ENCODE peak calls at places on chromosomes 6 and 20, in nine cellular contexts. One of them, this sample, is unnamed.

GRCh38 chr20:25237610-25238318 is 10.1 kb upstream of the PYGB start:
- DNase-seq in astrocyte of the spinal cord: peak
- DNase-seq in foreskin fibroblast: peak
- DNase-seq in brain microvascular endothelial cell: peak
- DNase-seq in ovary: no peak
- DNase-seq in bronchial epithelial cell: peak
- DNase-seq in neural progenitor cell: no peak
- DNase-seq in AG04450: peak
- DNase-seq in upper lobe of right lung: no peak
- DNase-seq in this sample: peak

GRCh38 chr20:22924036-22924737 is 110.9 kb upstream of the SSTR4 start:
- DNase-seq in ovary: peak
- DNase-seq in upper lobe of right lung: no peak
- DNase-seq in astrocyte of the spinal cord: no peak
- DNase-seq in bronchial epithelial cell: peak
- DNase-seq in foreskin fibroblast: no peak
- DNase-seq in neural progenitor cell: no peak
- DNase-seq in AG04450: no peak
- DNase-seq in brain microvascular endothelial cell: no peak
- DNase-seq in this sample: no peak

GRCh38 chr20:699811-700338 is 24.3 kb upstream of the SCRT2 start:
- DNase-seq in foreskin fibroblast: no peak
- DNase-seq in bronchial epithelial cell: no peak
- DNase-seq in upper lobe of right lung: no peak
- DNase-seq in astrocyte of the spinal cord: no peak
- DNase-seq in AG04450: no peak
- DNase-seq in neural progenitor cell: peak
- DNase-seq in brain microvascular endothelial cell: no peak
- DNase-seq in ovary: no peak
- DNase-seq in this sample: no peak

GRCh38 chr20:18166241-18166881 is 28.7 kb downstream of the KAT14 start:
- DNase-seq in bronchial epithelial cell: peak
- DNase-seq in neural progenitor cell: no peak
- DNase-seq in astrocyte of the spinal cord: no peak
- DNase-seq in AG04450: no peak
- DNase-seq in upper lobe of right lung: no peak
- DNase-seq in ovary: no peak
- DNase-seq in foreskin fibroblast: no peak
- DNase-seq in brain microvascular endothelial cell: no peak
- DNase-seq in this sample: no peak

GRCh38 chr20:51481311-51481997 is 61.1 kb downstream of the NFATC2 start:
- DNase-seq in upper lobe of right lung: no peak
- DNase-seq in bronchial epithelial cell: peak
- DNase-seq in neural progenitor cell: no peak
- DNase-seq in AG04450: no peak
- DNase-seq in astrocyte of the spinal cord: no peak
- DNase-seq in ovary: no peak
- DNase-seq in brain microvascular endothelial cell: no peak
- DNase-seq in foreskin fibroblast: no peak
- DNase-seq in this sample: no peak

GRCh38 chr20:63673951-63674350 is 15.8 kb downstream of the RTEL1 start:
- DNase-seq in astrocyte of the spinal cord: no peak
- DNase-seq in bronchial epithelial cell: no peak
- DNase-seq in upper lobe of right lung: no peak
- DNase-seq in neural progenitor cell: no peak
- DNase-seq in foreskin fibroblast: no peak
- DNase-seq in ovary: no peak
- DNase-seq in AG04450: no peak
- DNase-seq in brain microvascular endothelial cell: no peak
- DNase-seq in this sample: no peak

GRCh38 chr6:79656134-79656533 is 25.0 kb downstream of the SH3BGRL2 start:
- DNase-seq in foreskin fibroblast: no peak
- DNase-seq in neural progenitor cell: no peak
- DNase-seq in AG04450: no peak
- DNase-seq in ovary: no peak
- DNase-seq in bronchial epithelial cell: peak
- DNase-seq in brain microvascular endothelial cell: no peak
- DNase-seq in upper lobe of right lung: no peak
- DNase-seq in astrocyte of the spinal cord: no peak
- DNase-seq in this sample: no peak

GRCh38 chr20:53902968-53903651 is 167.3 kb downstream of the BCAS1 start:
- DNase-seq in neural progenitor cell: no peak
- DNase-seq in bronchial epithelial cell: no peak
- DNase-seq in upper lobe of right lung: no peak
- DNase-seq in brain microvascular endothelial cell: no peak
- DNase-seq in astrocyte of the spinal cord: no peak
- DNase-seq in foreskin fibroblast: peak
- DNase-seq in ovary: no peak
- DNase-seq in AG04450: no peak
- DNase-seq in this sample: no peak

GRCh38 chr6:29559524-29560287 is at the start of gene UBD:
- DNase-seq in brain microvascular endothelial cell: peak
- DNase-seq in foreskin fibroblast: no peak
- DNase-seq in AG04450: no peak
- DNase-seq in neural progenitor cell: no peak
- DNase-seq in upper lobe of right lung: no peak
- DNase-seq in ovary: no peak
- DNase-seq in bronchial epithelial cell: no peak
- DNase-seq in astrocyte of the spinal cord: no peak
- DNase-seq in this sample: no peak

GRCh38 chr6:169624785-169625184 is 77.0 kb downstream of the WDR27 start:
- DNase-seq in AG04450: no peak
- DNase-seq in foreskin fibroblast: no peak
- DNase-seq in ovary: no peak
- DNase-seq in brain microvascular endothelial cell: no peak
- DNase-seq in neural progenitor cell: no peak
- DNase-seq in upper lobe of right lung: no peak
- DNase-seq in astrocyte of the spinal cord: no peak
- DNase-seq in bronchial epithelial cell: no peak
- DNase-seq in this sample: no peak

GRCh38 chr6:76684881-76685280 is 612.4 kb upstream of the IMPG1 start:
- DNase-seq in brain microvascular endothelial cell: peak
- DNase-seq in upper lobe of right lung: no peak
- DNase-seq in AG04450: no peak
- DNase-seq in bronchial epithelial cell: no peak
- DNase-seq in neural progenitor cell: peak
- DNase-seq in foreskin fibroblast: no peak
- DNase-seq in astrocyte of the spinal cord: peak
- DNase-seq in ovary: no peak
- DNase-seq in this sample: no peak

GRCh38 chr20:41956316-41957050 is 338.3 kb upstream of the CHD6 start:
- DNase-seq in bronchial epithelial cell: peak
- DNase-seq in upper lobe of right lung: no peak
- DNase-seq in foreskin fibroblast: no peak
- DNase-seq in astrocyte of the spinal cord: no peak
- DNase-seq in brain microvascular endothelial cell: no peak
- DNase-seq in neural progenitor cell: peak
- DNase-seq in ovary: no peak
- DNase-seq in AG04450: no peak
- DNase-seq in this sample: no peak

GRCh38 chr6:107843400-107843799 is 19.3 kb upstream of the SCML4 start:
- DNase-seq in AG04450: no peak
- DNase-seq in brain microvascular endothelial cell: no peak
- DNase-seq in astrocyte of the spinal cord: no peak
- DNase-seq in ovary: no peak
- DNase-seq in upper lobe of right lung: no peak
- DNase-seq in neural progenitor cell: no peak
- DNase-seq in bronchial epithelial cell: peak
- DNase-seq in foreskin fibroblast: no peak
- DNase-seq in this sample: no peak

GRCh38 chr6:99146716-99147115 is 199.0 kb upstream of the FBXL4 start:
- DNase-seq in AG04450: no peak
- DNase-seq in foreskin fibroblast: no peak
- DNase-seq in ovary: no peak
- DNase-seq in neural progenitor cell: no peak
- DNase-seq in astrocyte of the spinal cord: no peak
- DNase-seq in bronchial epithelial cell: no peak
- DNase-seq in brain microvascular endothelial cell: no peak
- DNase-seq in upper lobe of right lung: no peak
- DNase-seq in this sample: no peak

GRCh38 chr6:99148761-99149160 is 200.7 kb downstream of the FAXC start:
- DNase-seq in ovary: no peak
- DNase-seq in upper lobe of right lung: no peak
- DNase-seq in astrocyte of the spinal cord: no peak
- DNase-seq in AG04450: no peak
- DNase-seq in foreskin fibroblast: no peak
- DNase-seq in brain microvascular endothelial cell: no peak
- DNase-seq in bronchial epithelial cell: no peak
- DNase-seq in neural progenitor cell: no peak
- DNase-seq in this sample: no peak

GRCh38 chr6:99148111-99148510 is 200.4 kb upstream of the FBXL4 start:
- DNase-seq in neural progenitor cell: no peak
- DNase-seq in bronchial epithelial cell: no peak
- DNase-seq in foreskin fibroblast: no peak
- DNase-seq in brain microvascular endothelial cell: no peak
- DNase-seq in ovary: no peak
- DNase-seq in AG04450: no peak
- DNase-seq in astrocyte of the spinal cord: no peak
- DNase-seq in upper lobe of right lung: no peak
- DNase-seq in this sample: no peak

GRCh38 chr6:99152345-99152643 is 197.2 kb downstream of the FAXC start:
- DNase-seq in foreskin fibroblast: no peak
- DNase-seq in brain microvascular endothelial cell: no peak
- DNase-seq in AG04450: no peak
- DNase-seq in bronchial epithelial cell: no peak
- DNase-seq in ovary: no peak
- DNase-seq in neural progenitor cell: no peak
- DNase-seq in astrocyte of the spinal cord: no peak
- DNase-seq in upper lobe of right lung: no peak
- DNase-seq in this sample: no peak

GRCh38 chr6:99151634-99152344 is 197.7 kb downstream of the FAXC start:
- DNase-seq in neural progenitor cell: peak
- DNase-seq in astrocyte of the spinal cord: peak
- DNase-seq in ovary: no peak
- DNase-seq in AG04450: peak
- DNase-seq in foreskin fibroblast: no peak
- DNase-seq in brain microvascular endothelial cell: peak
- DNase-seq in upper lobe of right lung: peak
- DNase-seq in bronchial epithelial cell: peak
- DNase-seq in this sample: peak
- TF ChIP-seq CTCF in neural progenitor cell: peak
- TF ChIP-seq CTCF in astrocyte of the spinal cord: peak
- TF ChIP-seq CTCF in ovary: no peak
- TF ChIP-seq CTCF in AG04450: peak
- TF ChIP-seq CTCF in foreskin fibroblast: peak
- TF ChIP-seq CTCF in brain microvascular endothelial cell: peak
- TF ChIP-seq CTCF in upper lobe of right lung: peak
- TF ChIP-seq CTCF in bronchial epithelial cell: peak
- TF ChIP-seq CTCF in this sample: peak

GRCh38 chr6:41967312-41968287 is 26.0 kb upstream of the CCND3 start:
- DNase-seq in upper lobe of right lung: no peak
- DNase-seq in astrocyte of the spinal cord: no peak
- DNase-seq in foreskin fibroblast: peak
- DNase-seq in brain microvascular endothelial cell: peak
- DNase-seq in AG04450: no peak
- DNase-seq in neural progenitor cell: no peak
- DNase-seq in bronchial epithelial cell: peak
- DNase-seq in ovary: no peak
- DNase-seq in this sample: peak
- TF ChIP-seq CTCF in upper lobe of right lung: no peak
- TF ChIP-seq CTCF in astrocyte of the spinal cord: no peak
- TF ChIP-seq CTCF in foreskin fibroblast: no peak
- TF ChIP-seq CTCF in brain microvascular endothelial cell: no peak
- TF ChIP-seq CTCF in AG04450: no peak
- TF ChIP-seq CTCF in neural progenitor cell: no peak
- TF ChIP-seq CTCF in bronchial epithelial cell: no peak
- TF ChIP-seq CTCF in ovary: no peak
- TF ChIP-seq CTCF in this sample: no peak

GRCh38 chr20:59561614-59562277 is 42.6 kb upstream of the PHACTR3 start:
- DNase-seq in astrocyte of the spinal cord: no peak
- DNase-seq in foreskin fibroblast: no peak
- DNase-seq in neural progenitor cell: no peak
- DNase-seq in brain microvascular endothelial cell: no peak
- DNase-seq in upper lobe of right lung: no peak
- DNase-seq in AG04450: no peak
- DNase-seq in bronchial epithelial cell: no peak
- DNase-seq in ovary: no peak
- DNase-seq in this sample: no peak

GRCh38 chr20:59559024-59559817 is 45.1 kb upstream of the PHACTR3 start:
- DNase-seq in ovary: no peak
- DNase-seq in neural progenitor cell: no peak
- DNase-seq in astrocyte of the spinal cord: no peak
- DNase-seq in AG04450: no peak
- DNase-seq in foreskin fibroblast: no peak
- DNase-seq in upper lobe of right lung: no peak
- DNase-seq in bronchial epithelial cell: no peak
- DNase-seq in brain microvascular endothelial cell: no peak
- DNase-seq in this sample: no peak

GRCh38 chr20:59559863-59560262 is 44.5 kb upstream of the PHACTR3 start:
- DNase-seq in ovary: no peak
- DNase-seq in neural progenitor cell: no peak
- DNase-seq in bronchial epithelial cell: no peak
- DNase-seq in foreskin fibroblast: no peak
- DNase-seq in astrocyte of the spinal cord: no peak
- DNase-seq in AG04450: no peak
- DNase-seq in upper lobe of right lung: no peak
- DNase-seq in brain microvascular endothelial cell: no peak
- DNase-seq in this sample: no peak

GRCh38 chr20:59561228-59561605 is 43.1 kb upstream of the PHACTR3 start:
- DNase-seq in neural progenitor cell: no peak
- DNase-seq in upper lobe of right lung: no peak
- DNase-seq in astrocyte of the spinal cord: no peak
- DNase-seq in brain microvascular endothelial cell: no peak
- DNase-seq in ovary: no peak
- DNase-seq in AG04450: no peak
- DNase-seq in bronchial epithelial cell: peak
- DNase-seq in foreskin fibroblast: no peak
- DNase-seq in this sample: no peak

GRCh38 chr20:59560588-59561227 is 43.6 kb upstream of the PHACTR3 start:
- DNase-seq in brain microvascular endothelial cell: peak
- DNase-seq in AG04450: no peak
- DNase-seq in bronchial epithelial cell: no peak
- DNase-seq in upper lobe of right lung: no peak
- DNase-seq in foreskin fibroblast: no peak
- DNase-seq in neural progenitor cell: peak
- DNase-seq in ovary: no peak
- DNase-seq in astrocyte of the spinal cord: no peak
- DNase-seq in this sample: peak
- TF ChIP-seq CTCF in brain microvascular endothelial cell: peak
- TF ChIP-seq CTCF in AG04450: peak
- TF ChIP-seq CTCF in bronchial epithelial cell: no peak
- TF ChIP-seq CTCF in upper lobe of right lung: peak
- TF ChIP-seq CTCF in foreskin fibroblast: peak
- TF ChIP-seq CTCF in neural progenitor cell: peak
- TF ChIP-seq CTCF in ovary: no peak
- TF ChIP-seq CTCF in astrocyte of the spinal cord: peak
- TF ChIP-seq CTCF in this sample: peak

DNA sequence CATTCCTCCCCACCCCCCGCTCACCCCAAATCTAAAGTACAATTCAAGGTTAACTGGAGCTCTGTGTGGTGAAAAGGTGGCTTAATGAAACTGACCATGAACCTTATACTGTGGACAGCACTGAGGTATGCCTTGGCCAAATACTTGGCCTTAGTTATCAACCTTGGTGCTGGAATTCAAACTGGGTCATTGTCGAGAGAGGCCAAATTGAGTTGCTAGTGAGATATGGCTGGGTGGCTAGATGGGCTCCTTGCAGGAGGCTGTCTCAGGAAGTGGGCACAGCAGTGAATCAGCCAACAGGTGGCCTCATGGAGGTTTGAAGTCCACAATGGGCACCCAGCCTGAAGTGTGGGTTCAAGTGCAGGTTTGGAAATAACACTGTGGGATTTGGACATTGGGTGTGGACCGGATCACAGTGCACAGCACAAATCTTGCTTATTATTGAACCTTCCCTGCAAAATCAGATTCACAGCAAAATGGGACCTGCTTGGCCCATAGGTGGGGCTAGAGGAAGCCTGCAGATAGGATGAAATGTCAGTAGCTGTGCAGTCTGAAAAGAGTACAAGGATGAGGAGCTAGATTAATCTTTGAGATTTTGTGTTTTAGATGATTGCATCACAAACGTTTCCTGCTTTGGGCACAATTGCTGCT is 5.6 kb upstream of the BTBD3 start:
- DNase-seq in neural progenitor cell: peak
- DNase-seq in ovary: no peak
- DNase-seq in astrocyte of the spinal cord: no peak
- DNase-seq in upper lobe of right lung: no peak
- DNase-seq in foreskin fibroblast: no peak
- DNase-seq in bronchial epithelial cell: peak
- DNase-seq in AG04450: no peak
- DNase-seq in brain microvascular endothelial cell: no peak
- DNase-seq in this sample: no peak
- TF ChIP-seq CTCF in neural progenitor cell: peak
- TF ChIP-seq CTCF in ovary: no peak
- TF ChIP-seq CTCF in astrocyte of the spinal cord: peak
- TF ChIP-seq CTCF in upper lobe of right lung: peak
- TF ChIP-seq CTCF in foreskin fibroblast: peak
- TF ChIP-seq CTCF in bronchial epithelial cell: peak
- TF ChIP-seq CTCF in AG04450: peak
- TF ChIP-seq CTCF in brain microvascular endothelial cell: peak
- TF ChIP-seq CTCF in this sample: peak

This sample was measured in AG10803.